ENCODE peak calls at places on chromosomes 5 and 9, in five cellular contexts. One of them, this sample, is unnamed.

GRCh38 chr5:1001406-1002270 is 7.0 kb upstream of the NKD2 start:
- DNase-seq in CD4-positive, alpha-beta T cell: no peak
- DNase-seq in lower leg skin: peak; percentile 79
- DNase-seq in stimulated activated CD4-positive, alpha-beta T cell treated with anti-CD3 and anti-CD28 coated beads, TNF-alpha, amount 100 ng/mL, for 4 hours: no peak
- DNase-seq in lower lobe of right lung: peak; percentile 30
- DNase-seq in this sample: no peak

GRCh38 chr9:133163559-133164208 is at the start of gene GBGT1:
- DNase-seq in lower leg skin: peak; percentile 95
- DNase-seq in stimulated activated CD4-positive, alpha-beta T cell treated with anti-CD3 and anti-CD28 coated beads, TNF-alpha, amount 100 ng/mL, for 4 hours: no peak
- DNase-seq in lower lobe of right lung: peak; percentile 87
- DNase-seq in CD4-positive, alpha-beta T cell: no peak
- DNase-seq in this sample: peak; percentile 86

GRCh38 chr9:35738924-35739323 is 6.5 kb downstream of the CREB3 start:
- DNase-seq in stimulated activated CD4-positive, alpha-beta T cell treated with anti-CD3 and anti-CD28 coated beads, TNF-alpha, amount 100 ng/mL, for 4 hours: no peak
- DNase-seq in lower lobe of right lung: no peak
- DNase-seq in lower leg skin: no peak
- DNase-seq in CD4-positive, alpha-beta T cell: no peak
- DNase-seq in this sample: no peak

GRCh38 chr5:147685991-147686390 is 96.5 kb downstream of the JAKMIP2 start:
- DNase-seq in CD4-positive, alpha-beta T cell: no peak
- DNase-seq in stimulated activated CD4-positive, alpha-beta T cell treated with anti-CD3 and anti-CD28 coated beads, TNF-alpha, amount 100 ng/mL, for 4 hours: no peak
- DNase-seq in lower lobe of right lung: no peak
- DNase-seq in lower leg skin: no peak
- DNase-seq in this sample: no peak

GRCh38 chr9:29511680-29512079 is 1938.4 kb upstream of the C9orf72 start:
- DNase-seq in lower lobe of right lung: no peak
- DNase-seq in CD4-positive, alpha-beta T cell: no peak
- DNase-seq in lower leg skin: no peak
- DNase-seq in stimulated activated CD4-positive, alpha-beta T cell treated with anti-CD3 and anti-CD28 coated beads, TNF-alpha, amount 100 ng/mL, for 4 hours: no peak
- DNase-seq in this sample: no peak

GRCh38 chr9:123329329-123329955 is 26.6 kb upstream of the CRB2 start:
- DNase-seq in lower lobe of right lung: peak; percentile 72
- DNase-seq in CD4-positive, alpha-beta T cell: no peak
- DNase-seq in stimulated activated CD4-positive, alpha-beta T cell treated with anti-CD3 and anti-CD28 coated beads, TNF-alpha, amount 100 ng/mL, for 4 hours: no peak
- DNase-seq in lower leg skin: no peak
- DNase-seq in this sample: no peak

GRCh38 chr5:36125868-36126267 is 25.8 kb downstream of the LMBRD2 start:
- DNase-seq in lower lobe of right lung: no peak
- DNase-seq in CD4-positive, alpha-beta T cell: no peak
- DNase-seq in stimulated activated CD4-positive, alpha-beta T cell treated with anti-CD3 and anti-CD28 coated beads, TNF-alpha, amount 100 ng/mL, for 4 hours: no peak
- DNase-seq in lower leg skin: no peak
- DNase-seq in this sample: no peak

GRCh38 chr9:5708414-5708813 is 79.5 kb downstream of the RIC1 start:
- DNase-seq in lower lobe of right lung: no peak
- DNase-seq in lower leg skin: no peak
- DNase-seq in stimulated activated CD4-positive, alpha-beta T cell treated with anti-CD3 and anti-CD28 coated beads, TNF-alpha, amount 100 ng/mL, for 4 hours: no peak
- DNase-seq in CD4-positive, alpha-beta T cell: no peak
- DNase-seq in this sample: no peak

GRCh38 chr9:122236681-122237080 is 7.9 kb upstream of the LHX6 start:
- DNase-seq in CD4-positive, alpha-beta T cell: no peak
- DNase-seq in lower lobe of right lung: no peak
- DNase-seq in lower leg skin: no peak
- DNase-seq in stimulated activated CD4-positive, alpha-beta T cell treated with anti-CD3 and anti-CD28 coated beads, TNF-alpha, amount 100 ng/mL, for 4 hours: no peak
- DNase-seq in this sample: no peak

GRCh38 chr5:145718956-145719355 is 116.2 kb downstream of the PRELID2 start:
- DNase-seq in CD4-positive, alpha-beta T cell: no peak
- DNase-seq in lower leg skin: no peak
- DNase-seq in stimulated activated CD4-positive, alpha-beta T cell treated with anti-CD3 and anti-CD28 coated beads, TNF-alpha, amount 100 ng/mL, for 4 hours: no peak
- DNase-seq in lower lobe of right lung: no peak
- DNase-seq in this sample: no peak

This sample was measured in heart right ventricle.